ENCODE peak calls at places on chromosomes 12 and 14, in nine cellular contexts. T is activated T-cell treated with anti-CD3 and anti-CD28 coated beads, Interleukin-2, amount 50 U/mL, for 4 hours; U is brain microvascular endothelial cell; M is activated T-helper 1 cell treated with Interleukin-2 at 50 U/mL for 16 hours; J is CD4-positive, CD25-positive, alpha-beta regulatory T cell; Q is NAMALWA; N is stimulated activated CD4-positive, alpha-beta T cell treated with anti-CD3 and anti-CD28 coated beads, Interleukin-2, amount 100 ng/mL, for 24 hours; L is H4; W is neural progenitor cell. K is an unnamed sample.

GRCh38 chr14:34205799-34206198 is 254.9 kb upstream of the EGLN3 start:
- DNase-seq in M (no peak), W (no peak), L (no peak), J (no peak), N (no peak), U (no peak), T (no peak), Q (no peak), K (no peak)

GRCh38 chr12:8154526-8154925 is 2.3 kb upstream of the ZNF705A start:
- DNase-seq in Q (no peak), M (no peak), U (no peak), N (no peak), L (no peak), J (no peak), W (no peak), T (no peak), K (no peak)

GRCh38 chr14:41605550-41606248 is 977 bp upstream of the LRFN5 start:
- DNase-seq in W (peak), J (no peak), L (no peak), Q (no peak), U (no peak), T (no peak), N (no peak), M (no peak), K (peak)

GRCh38 chr12:106342397-106343212 is 14.9 kb upstream of the POLR3B start:
- DNase-seq in M (no peak), U (peak), N (no peak), L (peak), J (no peak), T (no peak), Q (no peak), W (no peak), K (no peak)

GRCh38 chr12:78343657-78344056 is 513.0 kb downstream of the NAV3 start:
- DNase-seq in U (peak), W (no peak), L (no peak), T (no peak), J (no peak), Q (no peak), M (no peak), N (no peak), K (no peak)

GRCh38 chr12:79618848-79619404 is 71.8 kb downstream of the PAWR start:
- DNase-seq in L (no peak), M (no peak), J (no peak), W (no peak), Q (no peak), U (peak), N (no peak), T (no peak), K (no peak)

GRCh38 chr14:69994002-69994401 is 114.8 kb downstream of the SMOC1 start:
- DNase-seq in Q (no peak), N (no peak), M (no peak), W (no peak), T (no peak), J (no peak), L (no peak), U (no peak), K (no peak)

GRCh38 chr14:91402278-91403068 is 15.1 kb downstream of the CCDC88C start:
- DNase-seq in U (peak), Q (no peak), T (no peak), J (no peak), W (no peak), M (no peak), N (no peak), L (no peak), K (no peak)

GRCh38 chr12:67414011-67414715 is 145.0 kb downstream of the CAND1 start:
- DNase-seq in M (no peak), L (no peak), W (no peak), N (no peak), U (no peak), T (no peak), J (no peak), Q (no peak), K (no peak)

GRCh38 chr12:120055231-120055630 is 61.3 kb downstream of the RAB35 start:
- DNase-seq in M (no peak), U (no peak), L (no peak), N (no peak), Q (no peak), W (no peak), J (no peak), T (no peak), K (no peak)

GRCh38 chr14:32559595-32559994 is 230.5 kb downstream of the AKAP6 start:
- DNase-seq in L (no peak), M (no peak), Q (no peak), U (no peak), N (no peak), J (no peak), W (peak), T (no peak), K (peak)

K was measured in ELF-1.